ENCODE peak calls at places on chromosome 21, in four cellular contexts. J, L, F and C are unnamed samples.

GRCh38 chr21:43727571-43728466 is 8.9 kb downstream of the PDXK start:
- DNase-seq in J (no peak), L (no peak), F (peak; percentile 70), C (no peak)

GRCh38 chr21:45202889-45203288 is 84.8 kb downstream of the POFUT2 start:
- DNase-seq in J (no peak), L (no peak), F (no peak), C (no peak)

GRCh38 chr21:46423546-46424061 is 35.1 kb upstream of the DIP2A start:
- DNase-seq in J (no peak), L (no peak), F (no peak), C (no peak)

GRCh38 chr21:34276711-34277425 is 86.9 kb upstream of the KCNE2 start:
- DNase-seq in J (no peak), L (no peak), F (no peak), C (peak; percentile 1)

GRCh38 chr21:22981819-22982218 is 1983.6 kb downstream of the NCAM2 start:
- DNase-seq in J (no peak), L (no peak), F (no peak), C (no peak)

GRCh38 chr21:28099296-28099695 is 893.4 kb downstream of the LTN1 start:
- DNase-seq in J (peak; percentile 17), L (peak; percentile 29), F (no peak), C (no peak)

GRCh38 chr21:14054682-14055081 is 156.1 kb downstream of the LIPI start:
- DNase-seq in J (no peak), L (peak; percentile 6), F (no peak), C (no peak)

GRCh38 chr21:42002421-42002958 is 7.7 kb downstream of the ZBTB21 start:
- DNase-seq in J (peak; percentile 77), L (no peak), F (no peak), C (peak; percentile 69)

GRCh38 chr21:15224346-15225086 is 159.7 kb upstream of the NRIP1 start:
- DNase-seq in J (peak; percentile 51), L (no peak), F (no peak), C (no peak)

GRCh38 chr21:39137248-39138186 is 45.7 kb downstream of the PSMG1 start:
- DNase-seq in J (peak; percentile 67), L (no peak), F (no peak), C (no peak)

GRCh38 chr21:45234127-45234526 is 53.6 kb downstream of the POFUT2 start:
- DNase-seq in J (no peak), L (no peak), F (no peak), C (no peak)

GRCh38 chr21:20031807-20032206 is 966.4 kb upstream of the NCAM2 start:
- DNase-seq in J (no peak), L (no peak), F (no peak), C (no peak)

GRCh38 chr21:28636988-28637691 is 355.5 kb downstream of the LTN1 start:
- DNase-seq in J (peak; percentile 66), L (no peak), F (no peak), C (no peak)